ENCODE peak calls at places on chromosomes 16 and 17, in ten cellular contexts. One of them, this sample, is unnamed.

GRCh38 chr16:87248704-87249103 is 68.5 kb downstream of the C16orf95 start:
- DNase-seq in GOT3: no peak
- DNase-seq in activated naive CD8-positive, alpha-beta T cell treated with anti-CD3 and anti-CD28 coated beads, Interleukin-2, amount 50 U/mL, for 16 hours: no peak
- DNase-seq in right lobe of liver: no peak
- DNase-seq in mesendoderm: no peak
- DNase-seq in A172: no peak
- DNase-seq in cardiac fibroblast: no peak
- DNase-seq in dorsolateral prefrontal cortex: no peak
- DNase-seq in activated T-helper 1 cell treated with anti-CD3 and anti-CD28 coated beads, Interleukin-2, amount 50 U/mL, for 16 hours: no peak
- DNase-seq in AG08395: no peak
- DNase-seq in this sample: no peak

GRCh38 chr16:50747206-50747956 is 5.5 kb downstream of the CYLD start:
- DNase-seq in GOT3: no peak
- DNase-seq in activated naive CD8-positive, alpha-beta T cell treated with anti-CD3 and anti-CD28 coated beads, Interleukin-2, amount 50 U/mL, for 16 hours: no peak
- DNase-seq in right lobe of liver: no peak
- DNase-seq in mesendoderm: peak
- DNase-seq in A172: peak
- DNase-seq in cardiac fibroblast: peak
- DNase-seq in dorsolateral prefrontal cortex: no peak
- DNase-seq in activated T-helper 1 cell treated with anti-CD3 and anti-CD28 coated beads, Interleukin-2, amount 50 U/mL, for 16 hours: no peak
- DNase-seq in AG08395: peak
- DNase-seq in this sample: no peak

GRCh38 chr16:83552193-83552592 is 255.6 kb upstream of the HSBP1 start:
- DNase-seq in GOT3: no peak
- DNase-seq in activated naive CD8-positive, alpha-beta T cell treated with anti-CD3 and anti-CD28 coated beads, Interleukin-2, amount 50 U/mL, for 16 hours: no peak
- DNase-seq in right lobe of liver: no peak
- DNase-seq in mesendoderm: no peak
- DNase-seq in A172: peak
- DNase-seq in cardiac fibroblast: peak
- DNase-seq in dorsolateral prefrontal cortex: no peak
- DNase-seq in activated T-helper 1 cell treated with anti-CD3 and anti-CD28 coated beads, Interleukin-2, amount 50 U/mL, for 16 hours: no peak
- DNase-seq in AG08395: peak
- DNase-seq in this sample: no peak

GRCh38 chr17:62824290-62825135 is 16.4 kb upstream of the MARCHF10 start:
- DNase-seq in GOT3: peak
- DNase-seq in activated naive CD8-positive, alpha-beta T cell treated with anti-CD3 and anti-CD28 coated beads, Interleukin-2, amount 50 U/mL, for 16 hours: no peak
- DNase-seq in right lobe of liver: no peak
- DNase-seq in mesendoderm: peak
- DNase-seq in A172: peak
- DNase-seq in cardiac fibroblast: peak
- DNase-seq in dorsolateral prefrontal cortex: no peak
- DNase-seq in activated T-helper 1 cell treated with anti-CD3 and anti-CD28 coated beads, Interleukin-2, amount 50 U/mL, for 16 hours: no peak
- DNase-seq in AG08395: peak
- DNase-seq in this sample: no peak

GRCh38 chr17:72122668-72123495 is 2.1 kb downstream of the SOX9 start:
- DNase-seq in GOT3: peak
- DNase-seq in activated naive CD8-positive, alpha-beta T cell treated with anti-CD3 and anti-CD28 coated beads, Interleukin-2, amount 50 U/mL, for 16 hours: no peak
- DNase-seq in right lobe of liver: no peak
- DNase-seq in mesendoderm: peak
- DNase-seq in A172: peak
- DNase-seq in cardiac fibroblast: peak
- DNase-seq in dorsolateral prefrontal cortex: peak
- DNase-seq in activated T-helper 1 cell treated with anti-CD3 and anti-CD28 coated beads, Interleukin-2, amount 50 U/mL, for 16 hours: no peak
- DNase-seq in AG08395: peak
- DNase-seq in this sample: no peak

GRCh38 chr17:43984521-43984920 is 19.9 kb upstream of the NAGS start:
- DNase-seq in GOT3: no peak
- DNase-seq in activated naive CD8-positive, alpha-beta T cell treated with anti-CD3 and anti-CD28 coated beads, Interleukin-2, amount 50 U/mL, for 16 hours: no peak
- DNase-seq in right lobe of liver: no peak
- DNase-seq in mesendoderm: peak
- DNase-seq in A172: no peak
- DNase-seq in cardiac fibroblast: no peak
- DNase-seq in dorsolateral prefrontal cortex: no peak
- DNase-seq in activated T-helper 1 cell treated with anti-CD3 and anti-CD28 coated beads, Interleukin-2, amount 50 U/mL, for 16 hours: no peak
- DNase-seq in AG08395: no peak
- DNase-seq in this sample: no peak

GRCh38 chr17:58899191-58899590 is 143.5 kb downstream of the PPM1E start:
- DNase-seq in GOT3: no peak
- DNase-seq in activated naive CD8-positive, alpha-beta T cell treated with anti-CD3 and anti-CD28 coated beads, Interleukin-2, amount 50 U/mL, for 16 hours: no peak
- DNase-seq in right lobe of liver: no peak
- DNase-seq in mesendoderm: no peak
- DNase-seq in A172: no peak
- DNase-seq in cardiac fibroblast: peak
- DNase-seq in dorsolateral prefrontal cortex: no peak
- DNase-seq in activated T-helper 1 cell treated with anti-CD3 and anti-CD28 coated beads, Interleukin-2, amount 50 U/mL, for 16 hours: no peak
- DNase-seq in AG08395: no peak
- DNase-seq in this sample: no peak

GRCh38 chr16:31246296-31246695 is 13.5 kb upstream of the ITGAM start:
- DNase-seq in GOT3: no peak
- DNase-seq in activated naive CD8-positive, alpha-beta T cell treated with anti-CD3 and anti-CD28 coated beads, Interleukin-2, amount 50 U/mL, for 16 hours: no peak
- DNase-seq in right lobe of liver: no peak
- DNase-seq in mesendoderm: no peak
- DNase-seq in A172: no peak
- DNase-seq in cardiac fibroblast: no peak
- DNase-seq in dorsolateral prefrontal cortex: no peak
- DNase-seq in activated T-helper 1 cell treated with anti-CD3 and anti-CD28 coated beads, Interleukin-2, amount 50 U/mL, for 16 hours: no peak
- DNase-seq in AG08395: no peak
- DNase-seq in this sample: no peak

GRCh38 chr17:78737332-78737731 is 44.7 kb downstream of the CYTH1 start:
- DNase-seq in GOT3: no peak
- DNase-seq in activated naive CD8-positive, alpha-beta T cell treated with anti-CD3 and anti-CD28 coated beads, Interleukin-2, amount 50 U/mL, for 16 hours: no peak
- DNase-seq in right lobe of liver: no peak
- DNase-seq in mesendoderm: peak
- DNase-seq in A172: peak
- DNase-seq in cardiac fibroblast: peak
- DNase-seq in dorsolateral prefrontal cortex: no peak
- DNase-seq in activated T-helper 1 cell treated with anti-CD3 and anti-CD28 coated beads, Interleukin-2, amount 50 U/mL, for 16 hours: no peak
- DNase-seq in AG08395: peak
- DNase-seq in this sample: no peak

GRCh38 chr16:70553645-70554044 is 30.0 kb downstream of the SF3B3 start:
- DNase-seq in GOT3: no peak
- DNase-seq in activated naive CD8-positive, alpha-beta T cell treated with anti-CD3 and anti-CD28 coated beads, Interleukin-2, amount 50 U/mL, for 16 hours: no peak
- DNase-seq in right lobe of liver: no peak
- DNase-seq in mesendoderm: no peak
- DNase-seq in A172: peak
- DNase-seq in cardiac fibroblast: peak
- DNase-seq in dorsolateral prefrontal cortex: no peak
- DNase-seq in activated T-helper 1 cell treated with anti-CD3 and anti-CD28 coated beads, Interleukin-2, amount 50 U/mL, for 16 hours: no peak
- DNase-seq in AG08395: peak
- DNase-seq in this sample: no peak

This sample was measured in stimulated activated CD8-positive, alpha-beta memory T cell treated with anti-CD3 and anti-CD28 coated beads, Interleukin-4, amount 100 ng/mL, for 24 hours.